ENCODE peak calls at places on chromosomes 6 and 20, in six cellular contexts. G, U, H, Q, E and O are unnamed samples.

GRCh38 chr6:2767327-2767985 is 2.3 kb downstream of the WRNIP1 start:
- DNase-seq in G (no peak), U (no peak), H (no peak), Q (no peak), E (no peak), O (no peak)

GRCh38 chr6:15416932-15417509 is 171.2 kb downstream of the JARID2 start:
- DNase-seq in G (no peak), U (no peak), H (no peak), Q (no peak), E (no peak), O (no peak)

GRCh38 chr20:24575811-24576210 is 106.4 kb downstream of the SYNDIG1 start:
- DNase-seq in G (no peak), U (no peak), H (no peak), Q (no peak), E (no peak), O (no peak)

GRCh38 chr20:25461766-25462165 is 54.3 kb downstream of the GINS1 start:
- DNase-seq in G (no peak), U (no peak), H (no peak), Q (no peak), E (peak; percentile 85), O (no peak)

GRCh38 chr20:815914-816606 is 17.5 kb upstream of the FAM110A start:
- DNase-seq in G (peak; percentile 49), U (peak; percentile 68), H (peak; percentile 75), Q (peak; percentile 68), E (peak; percentile 53), O (peak; percentile 51)

GRCh38 chr6:36679043-36679821 is 718 bp downstream of the CDKN1A start:
- DNase-seq in G (no peak), U (peak; percentile 78), H (peak; percentile 71), Q (peak; percentile 78), E (no peak), O (peak; percentile 65)

GRCh38 chr20:35909796-35910195 is 44.5 kb downstream of the SCAND1 start:
- DNase-seq in G (no peak), U (no peak), H (no peak), Q (no peak), E (no peak), O (no peak)

GRCh38 chr6:37137881-37138568 is 31.9 kb upstream of the PIM1 start:
- DNase-seq in G (no peak), U (no peak), H (peak; percentile 81), Q (no peak), E (no peak), O (no peak)

GRCh38 chr20:63139369-63139768 is 76.6 kb downstream of the YTHDF1 start:
- DNase-seq in G (no peak), U (no peak), H (no peak), Q (no peak), E (no peak), O (no peak)

GRCh38 chr6:108251252-108251651 is 9.6 kb downstream of the SNX3 start:
- DNase-seq in G (no peak), U (no peak), H (no peak), Q (no peak), E (peak; percentile 53), O (no peak)

GRCh38 chr6:90914312-90914711 is 327.4 kb upstream of the MAP3K7 start:
- DNase-seq in G (no peak), U (no peak), H (no peak), Q (no peak), E (no peak), O (no peak)

GRCh38 chr20:32737371-32738223 is 5.7 kb downstream of the COMMD7 start:
- DNase-seq in G (no peak), U (no peak), H (no peak), Q (no peak), E (peak; percentile 56), O (no peak)

GRCh38 chr20:3239026-3239866 is at the start of gene SLC4A11:
- DNase-seq in G (no peak), U (peak; percentile 80), H (peak; percentile 62), Q (peak; percentile 87), E (peak; percentile 70), O (peak; percentile 70)

GRCh38 chr20:19855426-19855825 is 97.4 kb downstream of the RIN2 start:
- DNase-seq in G (no peak), U (no peak), H (no peak), Q (no peak), E (no peak), O (no peak)